ENCODE peak calls at places on chromosomes 16 and 17, in five cellular contexts. V is SK-N-SH, M is sigmoid colon, H is stomach, R is tibial nerve. W is an unnamed sample.

GRCh38 chr16:7515543-7515942 is 182.9 kb downstream of the RBFOX1 start:
- DNase-seq in V (no peak), M (no peak), H (no peak), R (no peak), W (no peak)

GRCh38 chr16:69182730-69183416 is 4.1 kb upstream of the SNTB2 start:
- DNase-seq in V (no peak), M (peak; percentile 54), H (no peak), R (no peak), W (no peak)

GRCh38 chr17:77356109-77356689 is 215.4 kb downstream of the SEC14L1 start:
- DNase-seq in V (no peak), M (peak; percentile 62), H (peak; percentile 24), R (peak; percentile 10), W (peak; percentile 50)

GRCh38 chr17:61279476-61280145 is 120.0 kb upstream of the TBX2 start:
- DNase-seq in V (no peak), M (no peak), H (no peak), R (no peak), W (no peak)

GRCh38 chr16:84514874-84515835 is 10.7 kb upstream of the MEAK7 start:
- DNase-seq in V (no peak), M (no peak), H (peak; percentile 61), R (no peak), W (no peak)

GRCh38 chr16:27405546-27406451 is 3.8 kb downstream of the IL21R start:
- DNase-seq in V (no peak), M (no peak), H (no peak), R (no peak), W (no peak)

GRCh38 chr17:6775871-6776405 is at the start of gene FBXO39:
- DNase-seq in V (no peak), M (no peak), H (no peak), R (no peak), W (peak; percentile 52)

GRCh38 chr16:17304814-17305169 is 166.0 kb downstream of the XYLT1 start:
- DNase-seq in V (no peak), M (peak; percentile 92), H (no peak), R (no peak), W (no peak)

GRCh38 chr16:1788095-1788707 is 5.3 kb downstream of the IGFALS start:
- DNase-seq in V (no peak), M (peak; percentile 65), H (no peak), R (no peak), W (peak; percentile 13)

GRCh38 chr17:65190467-65191095 is 53.4 kb downstream of the RGS9 start:
- DNase-seq in V (no peak), M (no peak), H (no peak), R (no peak), W (no peak)

GRCh38 chr17:74356640-74357465 is 4.8 kb downstream of the BTBD17 start:
- DNase-seq in V (no peak), M (no peak), H (no peak), R (no peak), W (no peak)

GRCh38 chr17:83064732-83065659 is 14.4 kb upstream of the METRNL start:
- DNase-seq in V (no peak), M (peak; percentile 70), H (peak; percentile 91), R (peak; percentile 14), W (peak; percentile 29)

GRCh38 chr16:30921748-30922419 is 1.5 kb upstream of the FBXL19 start:
- DNase-seq in V (peak; percentile 92), M (peak; percentile 95), H (peak; percentile 90), R (peak; percentile 73), W (peak; percentile 93)

GRCh38 chr16:30922960-30923535 is 324 bp upstream of the FBXL19 start:
- DNase-seq in V (peak; percentile 90), M (peak; percentile 100), H (peak; percentile 99), R (peak; percentile 99), W (peak; percentile 100)

GRCh38 chr16:30922420-30922959 is 882 bp upstream of the FBXL19 start:
- DNase-seq in V (peak; percentile 84), M (peak; percentile 100), H (peak; percentile 100), R (peak; percentile 99), W (peak; percentile 99)

GRCh38 chr16:30923554-30924085 is at the start of gene FBXL19:
- DNase-seq in V (peak; percentile 87), M (peak; percentile 78), H (no peak), R (peak; percentile 36), W (peak; percentile 83)

DNA sequence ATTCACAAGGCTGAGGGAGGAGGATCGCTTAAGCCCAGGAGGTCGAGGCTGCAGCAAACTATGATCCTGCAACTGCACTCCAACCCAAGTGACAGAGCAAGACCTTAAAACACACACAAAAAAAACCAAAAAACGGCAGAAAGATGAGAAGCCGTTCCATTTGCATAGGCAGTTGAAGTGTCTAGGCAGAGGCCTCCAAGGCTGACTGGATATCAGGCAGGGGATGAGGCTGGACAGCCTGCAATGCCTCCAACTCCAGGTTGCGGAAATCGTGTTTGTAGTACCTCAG is 2.0 kb upstream of the FBXL19 start:
- DNase-seq in V (no peak), M (no peak), H (no peak), R (no peak), W (no peak)
- H3K4me3 ChIP-seq in V (peak overlapping the region; percentile 72), M (peak overlapping the region; percentile 69), H (peak overlapping the region; percentile 82), R (no peak overlapping the region), W (peak overlapping the region; percentile 45)

DNA sequence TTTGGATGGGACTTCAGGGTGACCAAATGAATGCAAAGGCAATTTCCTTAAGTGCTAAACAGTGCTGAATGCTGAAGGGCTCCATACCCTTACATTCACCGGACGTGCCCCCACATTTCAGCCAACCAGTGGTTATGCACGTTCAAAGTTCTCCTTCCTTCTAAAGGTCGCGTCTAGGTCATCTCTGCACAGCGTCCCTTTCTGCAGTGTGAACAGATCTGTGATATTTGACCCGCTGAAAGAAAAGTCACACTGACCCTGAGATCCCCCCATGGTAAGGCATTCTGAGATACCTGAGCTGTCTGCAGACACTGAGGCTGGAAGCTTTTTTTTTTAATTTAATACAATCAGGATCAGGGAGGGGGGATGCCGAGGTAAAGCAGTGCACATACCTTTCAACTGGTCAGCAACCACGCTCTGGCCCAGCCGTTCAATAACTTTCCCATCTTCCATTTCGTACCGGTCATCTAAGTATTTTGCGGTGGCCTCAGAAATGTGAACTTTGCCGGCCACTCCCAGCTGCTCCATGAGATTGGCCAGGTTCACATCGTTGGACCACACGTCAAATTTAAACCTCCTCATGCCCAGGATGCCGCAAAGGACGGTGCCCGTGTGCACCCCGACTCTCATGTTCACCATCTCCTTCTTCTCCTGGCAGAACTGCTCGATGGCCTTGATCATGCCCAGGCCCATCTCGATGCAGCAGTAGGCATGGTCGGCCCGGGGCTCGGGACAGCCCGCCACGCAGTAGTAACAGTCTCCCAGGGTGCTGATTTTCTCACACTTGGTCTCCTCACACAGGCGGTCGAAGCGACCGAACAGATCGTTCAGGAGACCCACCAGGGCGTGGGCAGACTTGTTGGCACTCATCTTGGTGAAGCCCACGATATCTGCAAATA is 2.6 kb downstream of the ADCY9 start:
- DNase-seq in V (no peak), M (no peak), H (no peak), R (no peak), W (no peak)
- TF ChIP-seq CTCF in V (no peak), M (no peak), H (no peak), R (no peak), W (no peak)

GRCh38 chr17:64178011-64178825 is 48.3 kb upstream of the ERN1 start:
- DNase-seq in V (peak; percentile 71), M (no peak), H (peak; percentile 38), R (no peak), W (no peak)
- TF ChIP-seq EP300 in V (no peak), M (no peak), H (no peak), R (no peak), W (no peak)

GRCh38 chr17:27555364-27555763 is 75.6 kb upstream of the LGALS9 start:
- DNase-seq in V (no peak), M (no peak), H (no peak), R (no peak), W (no peak)
- H3K4me3 ChIP-seq in V (no peak overlapping the region), M (no peak overlapping the region), H (no peak overlapping the region), R (no peak overlapping the region), W (no peak overlapping the region)

GRCh38 chr17:8803531-8804416 is 4.6 kb upstream of the MFSD6L start:
- DNase-seq in V (no peak), M (no peak), H (no peak), R (no peak), W (no peak)
- TF ChIP-seq CTCF in V (no peak), M (no peak), H (no peak), R (no peak), W (no peak)

W was measured in ovary.